ENCODE peak calls at places on chromosomes 7 and 10, in seven cellular contexts. M is activated T-cell treated with anti-CD3 and anti-CD28 coated beads for 1 hour; B is psoas muscle; J is left ventricle myocardium superior; L is NCI-H1436; F is effector CD4-positive, alpha-beta T cell; K is OCI-M1. R is an unnamed sample.
A peak's percentile ranks its signal among the peaks of the same experiment; 100 is the strongest.

GRCh38 chr10:69360485-69361302 is 56.0 kb downstream of the TACR2 start:
- DNase-seq in M (no peak), F (no peak), B (peak; percentile 80), L (no peak), K (no peak), J (peak; percentile 82), R (no peak)

GRCh38 chr10:34978080-34978479 is 112.1 kb downstream of the CUL2 start:
- DNase-seq in L (no peak), B (no peak), F (no peak), K (no peak), M (no peak), J (no peak), R (no peak)

GRCh38 chr10:127527891-127528290 is 21.2 kb upstream of the NPS start:
- DNase-seq in L (no peak), M (no peak), J (peak; percentile 70), F (no peak), B (peak; percentile 22), K (no peak), R (no peak)

GRCh38 chr7:122433765-122434164 is 129.2 kb upstream of the FEZF1 start:
- DNase-seq in J (no peak), L (no peak), B (no peak), M (no peak), F (no peak), K (no peak), R (no peak)

GRCh38 chr7:19089378-19089777 is 28.1 kb downstream of the TWIST1 start:
- DNase-seq in B (no peak), L (no peak), K (no peak), F (no peak), J (no peak), M (no peak), R (no peak)

GRCh38 chr10:917416-917720 is 14.1 kb downstream of the LARP4B start:
- DNase-seq in J (no peak), L (no peak), B (no peak), M (no peak), F (no peak), K (no peak), R (no peak)

GRCh38 chr10:18368681-18369080 is 228.5 kb downstream of the CACNB2 start:
- DNase-seq in F (no peak), L (no peak), K (peak; percentile 35), J (no peak), B (no peak), M (no peak), R (no peak)

GRCh38 chr10:101438881-101439391 is 85.0 kb downstream of the BTRC start:
- DNase-seq in L (no peak), K (no peak), B (no peak), M (no peak), F (no peak), J (no peak), R (no peak)

GRCh38 chr7:26987338-26987737 is 108.5 kb downstream of the HOXA1 start:
- DNase-seq in M (no peak), F (no peak), L (no peak), K (no peak), J (no peak), B (no peak), R (no peak)

GRCh38 chr10:92506336-92506735 is 67.6 kb downstream of the IDE start:
- DNase-seq in F (no peak), B (no peak), M (no peak), J (no peak), K (no peak), L (no peak), R (no peak)

GRCh38 chr10:132107211-132107946 is 41.6 kb downstream of the JAKMIP3 start:
- DNase-seq in J (no peak), L (no peak), B (no peak), F (no peak), K (no peak), M (no peak), R (no peak)

GRCh38 chr10:116877391-116877790 is 28.1 kb downstream of the ENO4 start:
- DNase-seq in J (no peak), B (no peak), M (no peak), L (no peak), F (no peak), K (no peak), R (no peak)

R was measured in 8988T.